ENCODE peak calls at places on chromosome 20, in nine cellular contexts. A, X, Y, L, M, R, C, Q and E are unnamed samples. For H3K9me3, the result is how much of the 10 kb centered on the place peaks cover.

GRCh38 chr20:36575066-36575743 is 1.8 kb downstream of the TGIF2 start:
- DNase-seq in L (no peak), C (peak), M (peak), A (peak), R (no peak), Q (peak), X (peak), Y (peak), E (no peak)

GRCh38 chr20:19314619-19315018 is 102.2 kb downstream of the SLC24A3 start:
- DNase-seq in Q (no peak), Y (no peak), A (no peak), M (no peak), R (no peak), C (no peak), X (no peak), L (no peak), E (no peak)

GRCh38 chr20:52494244-52494643 is 302.7 kb upstream of the ZFP64 start:
- DNase-seq in R (no peak), Q (no peak), X (no peak), A (peak), L (no peak), M (no peak), C (no peak), Y (no peak), E (no peak)

GRCh38 chr20:59221049-59221748 is 57.6 kb downstream of the ZNF831 start:
- DNase-seq in M (no peak), Y (no peak), C (peak), A (no peak), Q (peak), R (no peak), X (no peak), L (no peak), E (no peak)

GRCh38 chr20:60751826-60752225 is 500.2 kb upstream of the CDH4 start:
- DNase-seq in C (no peak), A (no peak), Y (no peak), M (no peak), X (no peak), Q (no peak), L (no peak), R (no peak), E (no peak)

GRCh38 chr20:44414808-44415207 is 59.3 kb downstream of the HNF4A start:
- DNase-seq in R (no peak), X (no peak), L (no peak), A (no peak), M (no peak), Y (no peak), C (no peak), Q (no peak), E (no peak)

GRCh38 chr20:37422791-37423286 is 76.9 kb downstream of the SRC start:
- DNase-seq in Y (no peak), A (no peak), C (no peak), X (no peak), M (no peak), Q (no peak), L (no peak), R (no peak), E (no peak)

GRCh38 chr20:1405801-1406200 is 12.9 kb upstream of the FKBP1A start:
- DNase-seq in R (no peak), C (no peak), Q (no peak), M (no peak), Y (no peak), X (no peak), L (no peak), A (no peak), E (no peak)

GRCh38 chr20:24102749-24103148 is 114.2 kb upstream of the GGTLC1 start:
- DNase-seq in C (no peak), M (no peak), R (no peak), Q (no peak), Y (no peak), A (no peak), L (no peak), X (no peak), E (no peak)

GRCh38 chr20:53216856-53217576 is 244.9 kb downstream of the TSHZ2 start:
- DNase-seq in Y (peak), R (peak), M (peak), X (peak), L (peak), Q (peak), C (peak), A (peak), E (peak)

GRCh38 chr20:56018750-56019149 is 13.4 kb upstream of the CBLN4 start:
- DNase-seq in M (no peak), R (no peak), Q (no peak), Y (no peak), L (no peak), C (no peak), X (no peak), A (no peak), E (no peak)

GRCh38 chr20:3101737-3102574 is 17.4 kb upstream of the AVP start:
- DNase-seq in L (no peak), C (no peak), M (no peak), R (no peak), X (no peak), Q (no peak), Y (no peak), A (peak), E (no peak)

GRCh38 chr20:61682114-61682997 is 383.3 kb downstream of the TAF4 start:
- DNase-seq in Q (no peak), L (no peak), X (no peak), C (no peak), M (no peak), Y (no peak), R (no peak), A (no peak), E (no peak)

GRCh38 chr20:19967441-19967840 is 49.7 kb upstream of the NAA20 start:
- DNase-seq in Q (no peak), X (no peak), L (no peak), A (no peak), M (no peak), R (no peak), Y (no peak), C (no peak), E (no peak)

GRCh38 chr20:36584018-36584481 is 10.7 kb downstream of the TGIF2 start:
- DNase-seq in A (no peak), R (no peak), M (no peak), C (no peak), Y (no peak), X (no peak), L (no peak), Q (no peak), E (no peak)

GRCh38 chr20:24668791-24669190 is 199.4 kb downstream of the SYNDIG1 start:
- DNase-seq in Q (no peak), X (no peak), Y (no peak), A (no peak), R (no peak), M (no peak), L (no peak), C (no peak), E (no peak)

GRCh38 chr20:9966966-9967365 is 67.8 kb upstream of the ANKEF1 start:
- DNase-seq in Q (no peak), R (no peak), Y (peak), X (no peak), C (no peak), L (no peak), M (no peak), A (no peak), E (no peak)

GRCh38 chr20:47574616-47575401 is 73.1 kb downstream of the NCOA3 start:
- DNase-seq in Q (no peak), R (no peak), L (no peak), M (no peak), X (no peak), Y (peak), C (no peak), A (no peak), E (no peak)

GRCh38 chr20:13102689-13103088 is 93.9 kb downstream of the SPTLC3 start:
- DNase-seq in X (no peak), R (no peak), M (no peak), Y (peak), Q (no peak), L (no peak), A (no peak), C (no peak), E (no peak)

GRCh38 chr20:4697874-4698221 is 23.9 kb upstream of the PRND start:
- DNase-seq in Y (no peak), M (no peak), R (no peak), Q (no peak), X (no peak), A (no peak), C (no peak), L (no peak), E (no peak)

GRCh38 chr20:57621426-57622200 is 1.4 kb upstream of the ZBP1 start:
- DNase-seq in Q (no peak), L (no peak), A (no peak), Y (no peak), C (no peak), R (no peak), X (no peak), M (no peak), E (no peak)

GRCh38 chr20:36644032-36644712 is 1.8 kb downstream of the SLA2 start:
- DNase-seq in M (peak), Q (no peak), A (peak), X (no peak), C (no peak), L (no peak), Y (peak), R (peak), E (no peak)

DNA sequence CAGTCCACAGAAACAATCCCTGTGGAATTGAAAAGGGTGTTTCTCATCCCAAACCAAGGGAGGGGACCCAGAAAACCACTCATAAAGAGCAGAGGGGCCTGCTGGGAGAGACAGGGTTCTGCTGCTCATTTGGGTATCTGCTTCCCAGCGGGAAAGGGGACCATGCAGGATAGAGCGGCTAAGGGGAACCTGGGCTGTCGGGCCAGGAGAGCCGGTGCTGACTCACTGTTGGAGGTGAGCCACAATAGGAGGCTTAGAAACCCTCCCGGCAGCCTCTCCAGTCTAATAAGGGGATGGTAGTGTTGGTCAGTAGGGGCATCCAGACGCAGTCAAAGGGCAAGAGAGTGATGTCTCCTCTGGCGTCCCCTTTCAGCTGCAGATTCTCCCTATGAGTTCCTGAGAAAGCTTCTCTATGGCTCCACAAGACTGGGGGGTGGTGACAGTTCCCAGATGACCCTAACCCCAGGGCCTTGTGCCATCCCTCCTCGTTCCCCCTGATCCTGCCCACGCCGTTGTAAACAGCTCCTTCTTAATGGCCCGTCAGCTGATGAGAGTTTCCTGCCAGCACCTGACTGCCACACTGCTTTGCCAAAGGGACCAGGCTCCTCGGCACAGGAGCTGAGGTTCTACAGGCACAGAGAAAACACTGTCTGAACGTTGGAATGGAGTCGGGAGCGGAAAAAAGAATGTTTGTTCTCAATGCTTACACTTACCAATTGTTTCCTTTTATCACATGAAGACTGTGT is 646.1 kb upstream of the DEFB115 start:
- DNase-seq in C (no peak), M (no peak), Y (no peak), A (no peak), L (no peak), X (peak), R (no peak), Q (no peak), E (no peak)
- H3K9me3 ChIP-seq in C (under half), M (under half), Y (under half), A (under half), L (under half), X (under half), R (under half), Q (under half), E (under half)

GRCh38 chr20:62806383-62807050 is 1.9 kb downstream of the OGFR start:
- DNase-seq in A (no peak), X (no peak), Y (no peak), M (no peak), C (no peak), L (no peak), R (no peak), Q (no peak), E (no peak)
- H3K9me3 ChIP-seq in A (under half), X (under half), Y (under half), M (under half), C (under half), L (under half), R (under half), Q (under half), E (under half)

GRCh38 chr20:39800111-39800510 is 838.0 kb downstream of the DHX35 start:
- DNase-seq in C (no peak), X (no peak), M (no peak), R (no peak), A (no peak), L (no peak), Q (no peak), Y (no peak), E (no peak)

GRCh38 chr20:39800548-39800947 is 838.4 kb downstream of the DHX35 start:
- DNase-seq in L (no peak), R (no peak), Y (no peak), A (no peak), Q (no peak), M (no peak), C (no peak), X (peak), E (no peak)

GRCh38 chr20:39799366-39799965 is 837.3 kb downstream of the DHX35 start:
- DNase-seq in A (no peak), X (no peak), C (no peak), L (no peak), R (no peak), Q (no peak), Y (no peak), M (no peak), E (no peak)

DNA sequence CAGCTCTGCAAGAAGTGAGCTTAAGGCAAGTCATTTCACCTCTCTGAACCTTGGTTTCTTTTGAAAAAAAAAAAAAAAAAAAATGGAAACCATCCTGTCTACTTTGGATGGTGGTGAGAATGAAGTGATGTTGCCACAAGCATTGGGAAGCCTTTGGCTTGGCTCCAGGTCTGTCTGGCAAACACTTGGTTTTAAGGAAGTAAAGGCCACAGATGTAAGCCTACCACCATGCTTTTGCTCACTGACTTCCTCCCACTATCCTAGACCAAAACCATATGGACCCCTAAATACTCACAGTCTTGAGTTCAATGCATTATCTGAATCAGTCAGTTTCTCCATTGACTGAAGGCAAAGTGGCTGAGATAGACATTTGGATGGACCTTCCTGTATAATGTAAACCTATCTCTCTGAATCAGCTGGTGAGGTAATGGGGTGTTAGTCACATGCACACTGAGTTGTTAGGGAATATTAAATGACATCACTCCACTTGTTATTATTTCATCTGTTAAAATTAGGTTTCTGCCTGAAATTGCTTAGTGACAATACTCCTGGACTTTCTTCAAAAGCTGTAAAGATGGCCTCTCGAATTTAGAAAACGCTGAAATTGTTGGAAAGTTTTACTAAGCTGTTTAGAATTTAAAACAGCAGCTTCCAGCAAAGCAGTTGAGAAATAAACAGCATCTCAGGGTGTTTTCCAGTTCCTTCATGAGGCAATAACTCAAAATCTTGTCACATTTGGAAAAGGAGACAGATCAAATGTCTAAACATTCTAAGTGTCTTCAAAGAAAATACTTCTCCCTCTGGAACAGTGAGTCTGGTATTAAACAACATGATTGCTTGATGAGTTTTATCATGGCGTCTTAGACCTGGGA is 833.5 kb downstream of the DHX35 start:
- DNase-seq in Q (no peak), Y (no peak), X (no peak), R (no peak), C (no peak), A (no peak), L (no peak), M (no peak), E (no peak)
- H3K9me3 ChIP-seq in Q (under half), Y (under half), X (under half), R (under half), C (under half), A (under half), L (under half), M (under half), E (under half)

GRCh38 chr20:46501337-46501942 is 11.9 kb downstream of the ZNF334 start:
- DNase-seq in Q (no peak), A (no peak), X (no peak), R (no peak), L (no peak), M (no peak), Y (no peak), C (no peak), E (no peak)
- H3K9me3 ChIP-seq in Q (half or more), A (under half), X (under half), R (under half), L (half or more), M (under half), Y (under half), C (half or more), E (under half)

DNA sequence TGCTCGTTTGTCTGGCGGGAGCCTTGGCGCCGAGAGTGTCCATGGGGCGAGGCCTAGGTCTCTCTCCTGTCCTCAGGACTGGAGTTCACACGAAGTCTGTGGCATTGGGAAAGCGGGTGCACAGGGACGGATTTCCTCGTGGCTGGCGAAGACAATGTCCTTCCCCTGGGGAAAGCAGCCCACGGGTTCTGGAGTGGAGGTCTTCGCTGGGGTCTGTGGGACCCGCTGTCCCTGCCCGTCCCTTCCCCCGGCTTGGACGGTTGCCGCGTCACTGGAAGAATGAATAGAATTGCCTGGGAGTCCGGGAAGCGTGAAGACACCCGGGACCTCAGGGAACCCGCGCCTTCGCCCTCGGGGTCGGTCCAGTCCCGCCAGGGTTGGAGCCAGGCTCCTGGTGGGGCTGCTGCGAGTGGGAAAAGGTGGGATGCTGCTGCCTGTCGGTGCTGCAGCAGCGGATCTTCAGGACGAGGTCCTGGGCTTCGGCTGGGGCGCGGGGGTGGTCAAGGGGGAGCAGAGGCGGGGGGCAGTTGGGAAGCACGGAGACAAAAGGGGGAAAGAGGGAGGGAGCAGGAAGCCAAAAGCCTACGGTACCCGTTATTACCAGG is 441.8 kb upstream of the DEFB115 start:
- DNase-seq in X (no peak), Y (no peak), M (no peak), R (no peak), L (no peak), Q (no peak), A (no peak), C (no peak), E (no peak)
- H3K9me3 ChIP-seq in X (under half), Y (under half), M (under half), R (under half), L (under half), Q (under half), A (under half), C (under half), E (under half)

GRCh38 chr20:31859998-31860380 is 10.3 kb downstream of the DUSP15 start:
- DNase-seq in R (no peak), X (no peak), Y (no peak), C (no peak), A (no peak), M (no peak), Q (no peak), L (no peak), E (no peak)
- H3K9me3 ChIP-seq in R (under half), X (under half), Y (under half), C (under half), A (under half), M (under half), Q (under half), L (under half), E (under half)

DNA sequence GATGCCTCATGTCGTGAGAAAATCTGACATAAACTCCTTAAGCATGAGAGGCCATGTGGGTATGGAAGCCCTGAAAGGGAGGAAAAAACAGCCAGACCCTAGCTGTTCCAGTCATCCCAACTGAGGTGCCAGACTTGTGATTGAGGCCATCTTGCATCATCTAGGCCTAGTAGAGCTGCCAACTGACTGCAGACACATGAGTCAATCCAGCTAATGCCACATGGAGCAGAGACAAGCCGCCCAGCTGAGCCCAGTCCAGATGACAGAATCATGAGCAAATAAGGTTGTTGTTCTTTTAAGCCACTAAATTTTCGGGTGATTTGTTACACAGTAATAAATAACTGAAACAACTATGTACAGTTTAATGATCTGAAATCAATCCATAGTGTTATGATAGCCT is 680.9 kb downstream of the MAFB start:
- DNase-seq in C (no peak), X (no peak), Q (no peak), M (no peak), Y (no peak), L (no peak), A (no peak), R (no peak), E (no peak)
- H3K9me3 ChIP-seq in C (under half), X (under half), Q (under half), M (under half), Y (under half), L (under half), A (under half), R (under half), E (under half)

GRCh38 chr20:51217347-51218045 is 194.6 kb upstream of the KCNG1 start:
- DNase-seq in X (no peak), L (no peak), Q (no peak), A (no peak), R (no peak), M (no peak), Y (no peak), C (no peak), E (no peak)

GRCh38 chr20:51221791-51222408 is 199.0 kb upstream of the KCNG1 start:
- DNase-seq in X (no peak), Y (peak), A (no peak), C (peak), R (no peak), M (no peak), L (no peak), Q (no peak), E (no peak)

GRCh38 chr20:51221103-51221502 is 198.2 kb upstream of the KCNG1 start:
- DNase-seq in X (no peak), M (no peak), A (no peak), Q (no peak), R (no peak), L (no peak), C (no peak), Y (no peak), E (no peak)

GRCh38 chr20:51219544-51219943 is 196.6 kb upstream of the KCNG1 start:
- DNase-seq in A (no peak), X (no peak), Q (no peak), M (no peak), R (no peak), C (no peak), L (no peak), Y (no peak), E (no peak)

DNA sequence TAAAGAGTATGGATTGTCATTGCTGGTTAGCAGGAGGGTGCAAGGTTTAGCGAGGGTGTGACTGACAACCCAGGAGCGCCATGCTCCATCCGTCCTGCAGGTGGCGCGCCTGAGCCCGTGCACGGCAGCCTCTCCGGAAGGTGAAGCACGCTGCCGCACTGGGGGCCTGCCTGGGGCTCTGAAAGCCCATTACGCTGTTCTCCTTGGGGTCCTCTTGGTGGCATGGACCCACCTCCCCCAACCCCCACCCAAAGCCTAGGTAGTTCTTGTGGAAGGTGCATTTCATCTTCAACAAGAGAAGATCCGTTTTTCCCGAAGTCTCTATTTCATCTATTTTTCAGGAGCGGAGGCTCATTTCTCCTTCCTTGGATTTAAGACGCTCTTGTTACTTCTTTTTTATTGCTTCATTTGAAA is 197.4 kb upstream of the KCNG1 start:
- DNase-seq in M (peak), X (no peak), Q (peak), R (peak), L (no peak), C (peak), A (no peak), Y (peak), E (peak)
- H3K9me3 ChIP-seq in M (under half), X (under half), Q (under half), R (under half), L (under half), C (half or more), A (under half), Y (under half), E (under half)

GRCh38 chr20:11888648-11889047 is 29.0 kb upstream of the BTBD3 start:
- DNase-seq in R (no peak), Q (no peak), X (no peak), M (no peak), L (no peak), C (no peak), Y (no peak), A (no peak), E (no peak)
- H3K9me3 ChIP-seq in R (under half), Q (under half), X (under half), M (under half), L (under half), C (under half), Y (under half), A (under half), E (under half)